ENCODE peak calls at places on chromosomes 4 and X, in six cellular contexts. D is stimulated activated CD4-positive, alpha-beta T cell treated with anti-CD3 and anti-CD28 coated beads, Interleukin-4, amount 100 ng/mL, for 48 hours; M is GF-D8; C is heart left ventricle; H is iris pigment epithelial cell; O is GM19239. Z is an unnamed sample.

GRCh38 chrX:70025464-70025863 is 24.3 kb downstream of the AWAT2 start:
- DNase-seq in D (no peak), H (peak; percentile 38), O (no peak), C (no peak), M (no peak), Z (no peak)

GRCh38 chr4:90293320-90293719 is 166.1 kb downstream of the CCSER1 start:
- DNase-seq in H (peak; percentile 36), O (no peak), M (no peak), C (no peak), D (no peak), Z (peak; percentile 2)

GRCh38 chr4:171875291-171875690 is 62.1 kb downstream of the GALNTL6 start:
- DNase-seq in D (no peak), O (no peak), H (no peak), C (no peak), M (no peak), Z (no peak)

GRCh38 chrX:13489451-13489850 is 80.0 kb upstream of the EGFL6 start:
- DNase-seq in D (no peak), O (no peak), M (no peak), H (peak; percentile 88), C (no peak), Z (no peak)

GRCh38 chrX:340641-341423 is 22.2 kb upstream of the GTPBP6 start:
- DNase-seq in O (no peak), M (no peak), D (no peak), H (no peak), C (peak; percentile 50), Z (no peak)

GRCh38 chrX:103607385-103608304 is at the start of gene TCEAL3:
- DNase-seq in C (peak; percentile 67), D (no peak), H (no peak), M (no peak), O (peak; percentile 17), Z (peak; percentile 37)

GRCh38 chr4:4418676-4419370 is 31.9 kb downstream of the NSG1 start:
- DNase-seq in H (no peak), D (no peak), C (no peak), M (no peak), O (no peak), Z (no peak)

GRCh38 chr4:27397886-27398285 is 537.2 kb downstream of the STIM2 start:
- DNase-seq in C (no peak), H (peak; percentile 33), D (no peak), O (no peak), M (no peak), Z (no peak)

GRCh38 chrX:10103023-10103422 is 53.8 kb upstream of the CLCN4 start:
- DNase-seq in C (no peak), H (peak; percentile 83), D (no peak), O (no peak), M (no peak), Z (no peak)

GRCh38 chrX:90617710-90618325 is 696.1 kb downstream of the TGIF2LX start:
- DNase-seq in M (no peak), H (no peak), C (no peak), D (no peak), O (no peak), Z (no peak)

GRCh38 chrX:153598541-153599191 is at the start of gene CCNQ:
- DNase-seq in M (no peak), C (peak; percentile 64), O (no peak), H (peak; percentile 32), D (no peak), Z (peak; percentile 6)

GRCh38 chr4:141896687-141897086 is 260.3 kb downstream of the IL15 start:
- DNase-seq in O (no peak), M (no peak), H (no peak), D (no peak), C (no peak), Z (no peak)

GRCh38 chr4:159141193-159141592 is 38.3 kb downstream of the RAPGEF2 start:
- DNase-seq in H (peak; percentile 35), C (no peak), D (no peak), M (no peak), O (no peak), Z (no peak)

GRCh38 chrX:71922697-71923096 is 12.1 kb downstream of the NHSL2 start:
- DNase-seq in O (no peak), H (no peak), M (no peak), C (no peak), D (no peak), Z (no peak)

GRCh38 chr4:185713731-185714130 is 98.3 kb downstream of the SORBS2 start:
- DNase-seq in D (no peak), O (no peak), C (no peak), H (no peak), M (no peak), Z (no peak)

GRCh38 chrX:78708171-78708570 is 39.3 kb upstream of the LPAR4 start:
- DNase-seq in H (peak; percentile 41), C (no peak), O (no peak), M (peak; percentile 26), D (no peak), Z (peak; percentile 48)

GRCh38 chrX:29090811-29091210 is 503.6 kb downstream of the IL1RAPL1 start:
- DNase-seq in O (no peak), H (peak; percentile 21), D (no peak), M (no peak), C (no peak), Z (no peak)